ENCODE peak calls at places on chromosomes 12 and 14, in nine cellular contexts. V, L, F, Y, E, Q, M, P and I are unnamed samples.

GRCh38 chr14:106738075-106738474 is 1211.7 kb downstream of the TMEM121 start:
- DNase-seq in V (no peak), L (no peak), F (no peak), Y (no peak), E (no peak), Q (no peak), M (no peak), P (no peak), I (no peak)

GRCh38 chr14:73246387-73247150 is 9.3 kb downstream of the PAPLN start:
- DNase-seq in V (no peak), L (no peak), F (no peak), Y (no peak), E (no peak), Q (no peak), M (no peak), P (no peak), I (no peak)

GRCh38 chr14:24332094-24332983 is 2.5 kb downstream of the ADCY4 start:
- DNase-seq in V (peak; percentile 68), L (peak; percentile 81), F (peak; percentile 52), Y (peak; percentile 80), E (peak; percentile 89), Q (peak; percentile 58), M (peak; percentile 45), P (peak; percentile 57), I (peak; percentile 27)

GRCh38 chr14:74579447-74580274 is 32.4 kb downstream of the LTBP2 start:
- DNase-seq in V (no peak), L (peak; percentile 33), F (peak; percentile 94), Y (no peak), E (no peak), Q (no peak), M (peak; percentile 46), P (no peak), I (no peak)

GRCh38 chr14:88316521-88316920 is 6.5 kb downstream of the KCNK10 start:
- DNase-seq in V (no peak), L (no peak), F (no peak), Y (no peak), E (no peak), Q (no peak), M (no peak), P (no peak), I (no peak)

GRCh38 chr12:6961278-6961694 is 9.2 kb downstream of the PHB2 start:
- DNase-seq in V (peak; percentile 88), L (peak; percentile 94), F (no peak), Y (no peak), E (peak; percentile 78), Q (peak; percentile 81), M (peak; percentile 83), P (no peak), I (no peak)

GRCh38 chr12:110741371-110741770 is 1.3 kb downstream of the PPP1CC start:
- DNase-seq in V (no peak), L (no peak), F (no peak), Y (no peak), E (peak; percentile 56), Q (no peak), M (no peak), P (no peak), I (no peak)

GRCh38 chr14:105472496-105472991 is 2.1 kb upstream of the CRIP2 start:
- DNase-seq in V (no peak), L (no peak), F (no peak), Y (no peak), E (no peak), Q (no peak), M (no peak), P (no peak), I (no peak)

GRCh38 chr12:122825773-122826724 is 9.2 kb upstream of the HIP1R start:
- DNase-seq in V (peak; percentile 39), L (no peak), F (no peak), Y (peak; percentile 54), E (peak; percentile 55), Q (no peak), M (peak; percentile 53), P (no peak), I (no peak)

GRCh38 chr14:105294142-105294597 is 6.6 kb downstream of the BRF1 start:
- DNase-seq in V (peak; percentile 21), L (peak; percentile 61), F (peak; percentile 50), Y (no peak), E (peak; percentile 83), Q (no peak), M (no peak), P (no peak), I (peak; percentile 88)

GRCh38 chr12:6319446-6319845 is 9.0 kb downstream of the PLEKHG6 start:
- DNase-seq in V (no peak), L (no peak), F (no peak), Y (no peak), E (no peak), Q (no peak), M (no peak), P (no peak), I (no peak)

GRCh38 chr12:131104464-131105350 is 151.0 kb downstream of the ADGRD1 start:
- DNase-seq in V (peak; percentile 59), L (peak; percentile 93), F (peak; percentile 16), Y (peak; percentile 88), E (peak; percentile 69), Q (peak; percentile 84), M (peak; percentile 85), P (peak; percentile 63), I (peak; percentile 70)

GRCh38 chr12:32494676-32495075 is 95.3 kb downstream of the FGD4 start:
- DNase-seq in V (no peak), L (no peak), F (no peak), Y (no peak), E (peak; percentile 90), Q (no peak), M (no peak), P (no peak), I (no peak)

GRCh38 chr14:66141733-66142132 is 344.4 kb upstream of the CCDC196 start:
- DNase-seq in V (no peak), L (no peak), F (no peak), Y (no peak), E (no peak), Q (no peak), M (no peak), P (no peak), I (no peak)

GRCh38 chr12:122406701-122407154 is 15.7 kb downstream of the CLIP1 start:
- DNase-seq in V (no peak), L (no peak), F (peak; percentile 78), Y (peak; percentile 65), E (peak; percentile 30), Q (no peak), M (peak; percentile 83), P (no peak), I (no peak)

GRCh38 chr12:32533971-32534590 is 134.7 kb downstream of the FGD4 start:
- DNase-seq in V (peak; percentile 8), L (no peak), F (peak; percentile 98), Y (peak; percentile 85), E (peak; percentile 77), Q (peak; percentile 22), M (peak; percentile 82), P (no peak), I (no peak)

GRCh38 chr12:49024543-49024942 is 6.0 kb upstream of the PRKAG1 start:
- DNase-seq in V (no peak), L (no peak), F (no peak), Y (no peak), E (no peak), Q (no peak), M (no peak), P (no peak), I (no peak)

GRCh38 chr12:46368138-46368537 is 4.4 kb downstream of the SLC38A2 start:
- DNase-seq in V (no peak), L (no peak), F (no peak), Y (no peak), E (no peak), Q (no peak), M (no peak), P (no peak), I (no peak)

GRCh38 chr12:4701383-4701782 is 18.8 kb upstream of the GALNT8 start:
- DNase-seq in V (no peak), L (no peak), F (peak; percentile 4), Y (no peak), E (no peak), Q (peak; percentile 76), M (no peak), P (no peak), I (no peak)

GRCh38 chr12:53736602-53737493 is 9.6 kb upstream of the CALCOCO1 start:
- DNase-seq in V (peak; percentile 50), L (no peak), F (no peak), Y (no peak), E (peak; percentile 81), Q (no peak), M (no peak), P (no peak), I (no peak)

GRCh38 chr12:42135264-42135814 is 9.3 kb downstream of the GXYLT1 start:
- DNase-seq in V (no peak), L (no peak), F (peak; percentile 87), Y (no peak), E (no peak), Q (no peak), M (no peak), P (no peak), I (no peak)

GRCh38 chr12:92107621-92108131 is 38.0 kb downstream of the BTG1 start:
- DNase-seq in V (peak; percentile 90), L (no peak), F (no peak), Y (no peak), E (peak; percentile 98), Q (no peak), M (no peak), P (peak; percentile 79), I (peak; percentile 84)

GRCh38 chr12:42641231-42641630 is 51.7 kb upstream of the PRICKLE1 start:
- DNase-seq in V (no peak), L (no peak), F (peak; percentile 46), Y (no peak), E (no peak), Q (no peak), M (no peak), P (no peak), I (no peak)

GRCh38 chr14:22479781-22480464 is 109.1 kb downstream of the DAD1 start:
- DNase-seq in V (no peak), L (no peak), F (no peak), Y (no peak), E (peak; percentile 11), Q (no peak), M (no peak), P (no peak), I (no peak)

GRCh38 chr12:69837191-69838085 is 12.4 kb downstream of the MYRFL start:
- DNase-seq in V (no peak), L (no peak), F (no peak), Y (no peak), E (no peak), Q (no peak), M (no peak), P (no peak), I (no peak)

GRCh38 chr12:74285773-74286172 is 251.9 kb upstream of the ATXN7L3B start:
- DNase-seq in V (no peak), L (no peak), F (no peak), Y (no peak), E (no peak), Q (no peak), M (no peak), P (no peak), I (no peak)

GRCh38 chr14:60304509-60304908 is 55.5 kb downstream of the PPM1A start:
- DNase-seq in V (no peak), L (no peak), F (no peak), Y (no peak), E (no peak), Q (no peak), M (no peak), P (no peak), I (no peak)

GRCh38 chr12:103809154-103809553 is 31.9 kb downstream of the NT5DC3 start:
- DNase-seq in V (no peak), L (no peak), F (no peak), Y (no peak), E (no peak), Q (no peak), M (no peak), P (no peak), I (no peak)

GRCh38 chr14:74313601-74314000 is 10.9 kb upstream of the ABCD4 start:
- DNase-seq in V (no peak), L (no peak), F (no peak), Y (no peak), E (no peak), Q (no peak), M (no peak), P (no peak), I (no peak)

GRCh38 chr14:104813286-104813685 is 12.4 kb downstream of the ZBTB42 start:
- DNase-seq in V (no peak), L (no peak), F (no peak), Y (no peak), E (no peak), Q (no peak), M (no peak), P (no peak), I (no peak)